ENCODE peak calls at places on chromosomes 7 and 10, in ten cellular contexts. K is WTC11; Y is K562; M is stimulated activated CD4-positive, alpha-beta T cell treated with anti-CD3 and anti-CD28 coated beads, Interleukin-15, amount 100 ng/mL, for 48 hours; I is ELR; G is aorta; E is tibial artery; S is NCI-H748 treated with DMSO at 0.1 percent for 48 hours; B is fibroblast of the conjunctiva; D is GM19239. Z is an unnamed sample.

GRCh38 chr10:104109908-104110662 is 11.9 kb upstream of the SFR1 start:
- DNase-seq in K (no peak), Y (peak), M (no peak), I (peak), G (no peak), E (no peak), S (no peak), B (no peak), D (no peak), Z (no peak)

GRCh38 chr7:143362126-143362961 is at the start of gene FAM131B:
- DNase-seq in K (peak), Y (no peak), M (no peak), I (peak), G (peak), E (no peak), S (no peak), B (no peak), D (no peak), Z (no peak)

GRCh38 chr7:873367-874002 is 2.9 kb upstream of the GET4 start:
- DNase-seq in K (peak), Y (peak), M (peak), I (peak), G (peak), E (peak), S (peak), B (peak), D (peak), Z (peak)

GRCh38 chr10:42899036-42899435 is 116.4 kb downstream of the BMS1 start:
- DNase-seq in K (no peak), Y (no peak), M (no peak), I (no peak), G (no peak), E (no peak), S (no peak), B (no peak), D (no peak), Z (no peak)

GRCh38 chr10:90592903-90593302 is 264.9 kb downstream of the HTR7 start:
- DNase-seq in K (peak), Y (no peak), M (no peak), I (peak), G (peak), E (peak), S (no peak), B (peak), D (peak), Z (no peak)

GRCh38 chr10:89563861-89564478 is 28.6 kb upstream of the SLC16A12 start:
- DNase-seq in K (no peak), Y (peak), M (no peak), I (peak), G (no peak), E (no peak), S (peak), B (peak), D (peak), Z (peak)

GRCh38 chr7:111783867-111784266 is 221.6 kb upstream of the IMMP2L start:
- DNase-seq in K (no peak), Y (no peak), M (no peak), I (no peak), G (no peak), E (no peak), S (no peak), B (no peak), D (no peak), Z (no peak)

GRCh38 chr10:77867124-77867715 is 59.3 kb downstream of the DLG5 start:
- DNase-seq in K (no peak), Y (no peak), M (no peak), I (peak), G (no peak), E (no peak), S (no peak), B (no peak), D (no peak), Z (no peak)

GRCh38 chr10:24974978-24975377 is 22.6 kb upstream of the PRTFDC1 start:
- DNase-seq in K (no peak), Y (no peak), M (no peak), I (peak), G (no peak), E (peak), S (no peak), B (peak), D (no peak), Z (no peak)

GRCh38 chr10:43199684-43200537 is 61.7 kb downstream of the CSGALNACT2 start:
- DNase-seq in K (no peak), Y (no peak), M (no peak), I (no peak), G (no peak), E (peak), S (no peak), B (no peak), D (no peak), Z (no peak)

GRCh38 chr7:50304158-50304910 is at the start of gene IKZF1:
- DNase-seq in K (peak), Y (peak), M (no peak), I (no peak), G (peak), E (peak), S (no peak), B (no peak), D (peak), Z (no peak)

GRCh38 chr10:124671486-124672075 is 72.6 kb downstream of the FAM53B start:
- DNase-seq in K (no peak), Y (peak), M (no peak), I (peak), G (peak), E (no peak), S (no peak), B (peak), D (no peak), Z (no peak)

GRCh38 chr7:140165422-140165821 is 11.4 kb downstream of the KDM7A start:
- DNase-seq in K (no peak), Y (no peak), M (no peak), I (peak), G (no peak), E (no peak), S (no peak), B (peak), D (no peak), Z (no peak)

GRCh38 chr10:70603439-70603778 is 868 bp upstream of the PRF1 start:
- DNase-seq in K (no peak), Y (no peak), M (no peak), I (no peak), G (no peak), E (no peak), S (no peak), B (no peak), D (no peak), Z (no peak)

GRCh38 chr10:132169031-132169765 is 17.6 kb upstream of the DPYSL4 start:
- DNase-seq in K (peak), Y (no peak), M (no peak), I (no peak), G (peak), E (peak), S (no peak), B (no peak), D (no peak), Z (no peak)

GRCh38 chr7:55973747-55974250 is 9.4 kb downstream of the NIPSNAP2 start:
- DNase-seq in K (no peak), Y (no peak), M (no peak), I (no peak), G (no peak), E (no peak), S (no peak), B (no peak), D (no peak), Z (no peak)

GRCh38 chr10:101644002-101644401 is 51.0 kb downstream of the FBXW4 start:
- DNase-seq in K (peak), Y (no peak), M (no peak), I (no peak), G (no peak), E (no peak), S (no peak), B (no peak), D (no peak), Z (no peak)

GRCh38 chr7:142581341-142581740 is 167.9 kb upstream of the PRSS1 start:
- DNase-seq in K (no peak), Y (no peak), M (no peak), I (peak), G (no peak), E (no peak), S (no peak), B (no peak), D (peak), Z (no peak)

GRCh38 chr10:4527281-4527960 is 298.6 kb upstream of the AKR1E2 start:
- DNase-seq in K (no peak), Y (no peak), M (no peak), I (peak), G (no peak), E (no peak), S (no peak), B (no peak), D (no peak), Z (no peak)

GRCh38 chr7:40471891-40472290 is 337.1 kb downstream of the SUGCT start:
- DNase-seq in K (no peak), Y (no peak), M (no peak), I (no peak), G (no peak), E (no peak), S (no peak), B (no peak), D (no peak), Z (no peak)

GRCh38 chr7:50449501-50449880 is 659 bp downstream of the FIGNL1 start:
- DNase-seq in K (no peak), Y (no peak), M (no peak), I (no peak), G (no peak), E (no peak), S (no peak), B (no peak), D (no peak), Z (no peak)

GRCh38 chr7:96093435-96093834 is 228.5 kb downstream of the SLC25A13 start:
- DNase-seq in K (no peak), Y (no peak), M (no peak), I (peak), G (no peak), E (no peak), S (no peak), B (peak), D (no peak), Z (no peak)

GRCh38 chr10:61898435-61898778 is 3.1 kb upstream of the ARID5B start:
- DNase-seq in K (no peak), Y (no peak), M (no peak), I (no peak), G (no peak), E (no peak), S (peak), B (no peak), D (no peak), Z (no peak)